ENCODE peak calls at places on chromosomes 5 and 9, in ten cellular contexts. W is SK-N-SH, B is sigmoid colon, S is breast epithelium, Y is spleen, C is endothelial cell of umbilical vein, A is GM12892, V is HL-60, X is transverse colon, P is GM23338. L is an unnamed sample.

GRCh38 chr5:159836691-159837090 is 79.6 kb upstream of the ADRA1B start:
- DNase-seq in W (no peak), B (no peak), S (no peak), Y (no peak), C (no peak), A (no peak), V (no peak), X (no peak), P (no peak), L (no peak)

GRCh38 chr5:146428658-146429057 is 18.5 kb upstream of the TCERG1 start:
- DNase-seq in W (no peak), B (no peak), S (no peak), Y (no peak), C (no peak), A (no peak), V (no peak), X (peak), P (no peak), L (no peak)

GRCh38 chr5:111742595-111742994 is 14.4 kb downstream of the NREP start:
- DNase-seq in W (no peak), B (no peak), S (no peak), Y (no peak), C (peak), A (no peak), V (no peak), X (no peak), P (no peak), L (no peak)

GRCh38 chr9:97958812-97959511 is 21.0 kb upstream of the HEMGN start:
- DNase-seq in W (no peak), B (no peak), S (no peak), Y (no peak), C (no peak), A (no peak), V (no peak), X (no peak), P (no peak), L (no peak)

GRCh38 chr5:109173395-109173794 is 236.4 kb downstream of the PJA2 start:
- DNase-seq in W (no peak), B (no peak), S (no peak), Y (no peak), C (no peak), A (no peak), V (no peak), X (no peak), P (no peak), L (no peak)

GRCh38 chr5:33936381-33937016 is at the start of gene RXFP3:
- DNase-seq in W (peak), B (no peak), S (no peak), Y (no peak), C (no peak), A (no peak), V (no peak), X (no peak), P (peak), L (peak)

GRCh38 chr9:33686942-33687341 is 108.4 kb upstream of the PRSS3 start:
- DNase-seq in W (no peak), B (no peak), S (no peak), Y (no peak), C (no peak), A (no peak), V (no peak), X (no peak), P (no peak), L (no peak)

GRCh38 chr5:55997742-55998351 is 3.1 kb upstream of the IL6ST start:
- DNase-seq in W (no peak), B (no peak), S (no peak), Y (no peak), C (peak), A (no peak), V (no peak), X (no peak), P (no peak), L (no peak)

GRCh38 chr9:137026828-137027227 is 1.2 kb downstream of the ABCA2 start:
- DNase-seq in W (no peak), B (no peak), S (no peak), Y (peak), C (no peak), A (no peak), V (no peak), X (no peak), P (no peak), L (no peak)

GRCh38 chr5:179803651-179804598 is 2.7 kb downstream of the MGAT4B start:
- DNase-seq in W (no peak), B (peak), S (no peak), Y (peak), C (peak), A (no peak), V (no peak), X (no peak), P (no peak), L (no peak)

DNA sequence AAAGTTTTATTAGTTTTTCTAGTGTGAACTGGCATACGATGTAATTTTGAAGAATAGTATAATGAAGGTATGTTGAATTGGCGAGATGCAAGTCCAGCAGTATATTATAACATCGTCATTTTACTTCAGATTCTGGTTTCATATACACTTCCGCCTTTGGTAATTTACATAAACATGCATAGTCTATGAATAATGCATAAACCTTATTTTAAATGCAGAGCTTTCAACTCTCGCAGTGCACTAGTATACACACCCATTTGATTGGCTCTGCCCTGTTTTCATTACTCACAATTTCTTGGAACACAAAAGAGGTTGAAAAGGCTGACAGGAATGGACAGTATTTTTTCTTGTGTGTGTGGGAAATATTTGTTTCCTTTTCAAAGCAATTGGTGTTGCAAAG is 128.9 kb upstream of the CCNH start:
- DNase-seq in W (no peak), B (no peak), S (no peak), Y (no peak), C (no peak), A (no peak), V (no peak), X (no peak), P (no peak), L (no peak)
- TF ChIP-seq POLR2AphosphoS5 in W (no peak), B (no peak), S (no peak), Y (no peak), C (no peak), A (no peak), V (no peak), X (no peak), P (no peak), L (no peak)

GRCh38 chr9:127249877-127250276 is 14.7 kb upstream of the GARNL3 start:
- DNase-seq in W (no peak), B (no peak), S (no peak), Y (no peak), C (no peak), A (no peak), V (no peak), X (no peak), P (no peak), L (no peak)

GRCh38 chr9:127241354-127241753 is 23.2 kb upstream of the GARNL3 start:
- DNase-seq in W (no peak), B (no peak), S (no peak), Y (no peak), C (no peak), A (no peak), V (no peak), X (no peak), P (peak), L (no peak)

GRCh38 chr9:127248241-127248640 is 16.3 kb upstream of the GARNL3 start:
- DNase-seq in W (no peak), B (no peak), S (no peak), Y (no peak), C (no peak), A (no peak), V (no peak), X (no peak), P (no peak), L (no peak)

GRCh38 chr9:127245637-127246164 is 18.9 kb upstream of the GARNL3 start:
- DNase-seq in W (no peak), B (no peak), S (no peak), Y (no peak), C (no peak), A (no peak), V (no peak), X (no peak), P (no peak), L (no peak)

GRCh38 chr9:127244609-127245601 is 19.7 kb upstream of the GARNL3 start:
- DNase-seq in W (peak), B (peak), S (peak), Y (peak), C (peak), A (peak), V (peak), X (peak), P (peak), L (peak)
- TF ChIP-seq POLR2AphosphoS5 in W (peak), B (peak), S (peak), Y (peak), C (peak), A (peak), V (peak), X (peak), P (peak), L (peak)

DNA sequence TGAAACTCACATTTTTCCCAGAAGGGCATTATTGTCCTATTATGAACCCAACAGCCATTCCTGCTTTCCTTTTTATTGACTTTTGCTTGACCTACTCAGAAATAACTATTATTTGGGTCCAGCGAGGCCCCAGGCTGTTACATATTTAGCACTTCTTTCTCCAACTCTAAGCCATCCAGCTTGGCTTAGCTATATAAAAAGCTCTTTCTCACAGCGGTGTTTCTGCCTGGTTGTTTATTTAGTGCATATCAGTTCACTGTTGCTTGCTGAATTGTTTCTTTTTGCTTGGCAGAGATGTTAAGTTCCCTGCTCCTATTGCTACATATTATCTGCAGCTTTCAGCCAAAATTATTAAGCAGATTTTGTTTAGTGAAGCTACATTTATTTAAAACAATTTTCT is 1156.8 kb upstream of the SEMA6A start:
- DNase-seq in W (no peak), B (no peak), S (no peak), Y (no peak), C (no peak), A (no peak), V (no peak), X (no peak), P (no peak), L (no peak)
- TF ChIP-seq POLR2AphosphoS5 in W (no peak), B (no peak), S (no peak), Y (no peak), C (no peak), A (no peak), V (no peak), X (no peak), P (no peak), L (no peak)

DNA sequence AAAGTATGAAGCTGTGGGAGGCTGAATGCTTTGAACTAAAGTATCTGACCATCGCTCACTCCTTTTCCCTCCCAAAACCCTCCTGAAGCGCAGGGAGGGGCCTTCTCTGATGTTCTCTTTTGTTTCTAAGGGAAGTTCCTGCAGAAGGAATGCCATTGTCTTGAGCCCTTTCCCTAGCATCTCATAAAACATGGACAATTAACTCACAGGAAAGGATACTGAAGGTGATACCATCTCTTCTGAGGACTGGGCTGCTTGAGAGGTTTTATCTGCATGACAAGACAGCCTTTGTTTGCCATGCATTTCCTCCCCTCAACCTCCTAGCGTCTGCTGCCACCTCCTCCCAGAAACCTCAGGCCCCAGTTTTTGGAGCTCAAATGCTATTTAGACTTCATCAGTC is 4.3 kb upstream of the RMND5B start:
- DNase-seq in W (no peak), B (no peak), S (no peak), Y (no peak), C (no peak), A (no peak), V (no peak), X (no peak), P (peak), L (no peak)
- TF ChIP-seq POLR2AphosphoS5 in W (no peak), B (no peak), S (no peak), Y (no peak), C (no peak), A (no peak), V (no peak), X (no peak), P (peak), L (no peak)

DNA sequence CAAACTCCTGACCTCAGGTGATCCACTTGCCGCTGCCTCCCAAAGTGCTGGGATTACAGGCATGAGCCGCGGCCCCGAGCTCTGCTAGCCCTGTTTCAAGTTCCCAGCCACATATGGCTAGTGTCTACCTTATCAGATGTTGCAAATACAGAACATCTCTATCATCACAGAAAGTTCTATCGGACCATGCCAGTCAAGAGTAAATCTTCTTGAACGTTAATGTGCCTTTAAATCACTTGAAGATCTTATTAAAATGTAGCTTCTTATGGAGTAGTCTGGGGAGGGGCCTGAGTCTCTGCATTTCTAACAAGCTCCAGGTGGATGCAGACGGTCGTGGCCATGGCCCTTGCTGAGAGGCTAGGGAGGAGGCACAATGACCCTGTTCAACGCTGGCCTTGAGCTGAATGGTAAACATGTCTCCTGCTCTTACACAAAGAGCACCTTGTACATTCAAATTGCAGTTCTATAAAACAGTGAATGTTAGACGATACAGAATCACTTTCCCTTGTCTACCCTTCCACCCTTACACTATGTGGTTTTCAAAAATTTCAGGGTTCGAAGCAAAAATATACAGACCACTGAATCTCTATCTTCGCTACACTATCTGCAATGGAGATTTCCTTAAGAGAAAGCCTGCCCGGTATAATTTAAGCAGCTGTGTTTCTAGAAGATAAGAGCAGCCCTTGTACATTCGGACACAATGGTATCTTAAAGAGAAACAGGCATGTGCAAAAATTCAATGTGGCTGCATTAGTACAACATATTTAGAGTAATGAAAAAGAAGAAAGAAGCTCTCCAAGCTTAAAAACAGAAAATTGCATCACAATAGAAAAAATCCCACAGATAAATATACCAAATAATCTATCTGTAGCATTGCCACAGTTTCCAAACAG is 114.1 kb downstream of the FRMD3 start:
- DNase-seq in W (no peak), B (no peak), S (no peak), Y (no peak), C (no peak), A (no peak), V (no peak), X (no peak), P (no peak), L (no peak)
- TF ChIP-seq POLR2AphosphoS5 in W (no peak), B (no peak), S (no peak), Y (no peak), C (no peak), A (no peak), V (no peak), X (no peak), P (no peak), L (no peak)

GRCh38 chr5:144448457-144448856 is 277.8 kb downstream of the KCTD16 start:
- DNase-seq in W (no peak), B (no peak), S (no peak), Y (no peak), C (no peak), A (no peak), V (no peak), X (no peak), P (no peak), L (no peak)

GRCh38 chr5:144457160-144457559 is 286.5 kb downstream of the KCTD16 start:
- DNase-seq in W (no peak), B (no peak), S (no peak), Y (no peak), C (no peak), A (no peak), V (no peak), X (no peak), P (peak), L (no peak)

GRCh38 chr5:144453753-144454152 is 283.1 kb downstream of the KCTD16 start:
- DNase-seq in W (no peak), B (no peak), S (no peak), Y (no peak), C (no peak), A (no peak), V (no peak), X (no peak), P (no peak), L (no peak)

DNA sequence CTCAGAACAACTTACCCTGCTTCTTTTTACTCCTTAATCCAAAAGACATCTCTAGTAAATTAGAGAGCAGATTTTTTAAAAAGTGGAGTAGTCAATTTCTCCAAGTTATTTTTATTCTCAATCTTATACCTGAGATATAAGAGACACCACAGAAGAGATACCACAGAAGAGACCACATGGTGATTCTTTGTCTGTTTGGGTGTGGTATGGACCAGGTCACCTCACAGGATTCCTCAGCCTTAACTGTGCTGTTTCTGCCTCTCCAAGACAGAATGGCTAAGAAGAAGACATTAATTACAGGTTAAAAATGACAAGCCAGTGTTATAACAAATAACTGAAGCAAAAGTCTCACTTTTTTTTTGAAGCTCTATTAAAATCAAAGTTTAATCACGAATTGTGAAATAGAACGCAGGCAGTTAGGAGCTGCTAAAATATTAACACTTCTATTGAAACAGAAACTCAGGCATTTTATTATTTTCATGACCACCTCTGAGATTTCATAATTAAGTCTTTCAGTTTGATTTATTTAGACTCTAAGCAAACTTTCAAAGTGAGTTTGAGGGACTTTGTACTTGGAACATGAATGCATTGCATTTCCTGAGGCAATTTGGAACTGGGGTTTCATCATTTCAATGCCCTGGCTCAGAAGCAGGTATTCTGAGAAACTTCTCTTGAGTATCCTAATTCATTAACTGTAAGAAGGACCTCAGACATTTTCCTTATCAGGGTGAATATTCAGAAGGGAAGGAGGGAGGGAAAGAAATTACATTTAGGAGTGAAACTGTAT is 280.7 kb downstream of the KCTD16 start:
- DNase-seq in W (no peak), B (no peak), S (no peak), Y (no peak), C (no peak), A (no peak), V (no peak), X (no peak), P (peak), L (no peak)
- TF ChIP-seq POLR2AphosphoS5 in W (no peak), B (no peak), S (no peak), Y (no peak), C (no peak), A (no peak), V (no peak), X (no peak), P (no peak), L (no peak)

GRCh38 chr5:164336276-164336675 is 830.9 kb downstream of the MAT2B start:
- DNase-seq in W (no peak), B (no peak), S (no peak), Y (no peak), C (no peak), A (no peak), V (no peak), X (no peak), P (no peak), L (no peak)

GRCh38 chr5:164335837-164336236 is 830.4 kb downstream of the MAT2B start:
- DNase-seq in W (no peak), B (no peak), S (no peak), Y (no peak), C (peak), A (no peak), V (no peak), X (no peak), P (no peak), L (no peak)

GRCh38 chr5:164336906-164337305 is 831.5 kb downstream of the MAT2B start:
- DNase-seq in W (no peak), B (no peak), S (no peak), Y (no peak), C (no peak), A (no peak), V (no peak), X (no peak), P (no peak), L (no peak)

GRCh38 chr5:164332349-164333196 is 827.2 kb downstream of the MAT2B start:
- DNase-seq in W (no peak), B (no peak), S (no peak), Y (no peak), C (no peak), A (no peak), V (no peak), X (no peak), P (no peak), L (no peak)
- TF ChIP-seq POLR2AphosphoS5 in W (no peak), B (no peak), S (no peak), Y (no peak), C (no peak), A (no peak), V (no peak), X (no peak), P (no peak), L (no peak)

DNA sequence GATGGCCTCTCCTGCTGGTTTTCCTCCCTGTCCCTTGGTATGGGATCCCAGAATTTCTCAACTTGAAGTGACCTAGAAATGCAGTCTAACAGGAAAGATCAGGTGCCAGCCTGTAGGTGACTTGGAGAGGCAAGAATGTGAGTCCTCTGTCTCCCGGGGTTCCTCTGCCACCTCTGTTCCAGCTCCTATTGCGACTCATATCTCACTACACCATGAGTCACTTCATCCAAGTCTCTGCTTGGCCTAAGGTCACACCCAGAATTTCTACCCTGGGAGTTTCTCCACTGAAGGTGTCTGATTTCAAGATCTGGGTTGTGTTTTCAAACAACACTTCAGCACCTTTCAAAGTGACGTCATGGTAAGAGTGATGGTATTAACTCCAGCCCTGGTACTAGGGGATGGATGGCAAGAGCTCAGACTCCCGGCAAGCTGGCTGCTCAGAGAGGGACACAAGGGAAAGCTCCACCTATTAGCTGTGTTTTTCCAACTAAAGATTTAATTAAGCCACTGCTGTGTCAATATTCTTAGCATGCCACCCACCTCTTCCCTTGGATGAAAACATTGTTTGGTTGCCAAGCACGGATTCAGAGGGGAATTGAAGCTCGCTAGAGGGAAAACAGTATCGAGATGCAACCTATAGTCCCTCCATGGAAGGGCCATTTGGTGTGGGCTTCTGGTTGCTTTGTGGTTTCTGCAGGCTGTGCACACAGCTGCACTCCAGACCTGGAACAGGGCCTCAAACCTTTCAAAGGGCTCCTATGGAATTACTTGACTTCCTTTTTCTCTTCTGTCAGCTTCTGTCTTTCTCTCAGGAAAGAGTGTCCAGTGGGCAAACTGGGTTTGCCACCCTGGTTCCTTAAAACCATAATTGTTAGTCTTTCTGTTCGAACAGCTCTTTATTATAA is 205.7 kb downstream of the GAS1 start:
- DNase-seq in W (no peak), B (no peak), S (peak), Y (no peak), C (no peak), A (no peak), V (no peak), X (no peak), P (no peak), L (no peak)
- TF ChIP-seq POLR2AphosphoS5 in W (no peak), B (no peak), S (no peak), Y (no peak), C (no peak), A (no peak), V (no peak), X (no peak), P (no peak), L (no peak)

GRCh38 chr5:14840624-14841023 is 31.0 kb downstream of the ANKH start:
- DNase-seq in W (no peak), B (no peak), S (no peak), Y (no peak), C (no peak), A (no peak), V (no peak), X (no peak), P (no peak), L (no peak)
- TF ChIP-seq POLR2AphosphoS5 in W (no peak), B (no peak), S (no peak), Y (no peak), C (no peak), A (no peak), V (no peak), X (no peak), P (no peak), L (no peak)

L was measured in esophagus muscularis mucosa.